ENCODE peak calls at places on chromosomes 5 and 9, in four cellular contexts. G is RWPE2, E is foreskin fibroblast, D is fibroblast of mammary gland. F is an unnamed sample.
A peak's percentile ranks its signal among the peaks of the same experiment; 100 is the strongest.

GRCh38 chr9:114235113-114235589 is 79.8 kb downstream of the COL27A1 start:
- DNase-seq in G (no peak), E (no peak), D (no peak), F (no peak)

GRCh38 chr5:89336111-89336510 is 453.1 kb upstream of the MEF2C start:
- DNase-seq in G (no peak), E (no peak), D (no peak), F (no peak)

GRCh38 chr5:36641416-36641815 is 35.0 kb downstream of the SLC1A3 start:
- DNase-seq in G (no peak), E (no peak), D (no peak), F (no peak)

GRCh38 chr5:395156-395920 is 47.6 kb upstream of the EXOC3 start:
- DNase-seq in G (peak; percentile 62), E (peak; percentile 97), D (peak; percentile 73), F (peak; percentile 94)

GRCh38 chr9:88998506-88998905 is 7.2 kb downstream of the S1PR3 start:
- DNase-seq in G (no peak), E (peak; percentile 54), D (peak; percentile 48), F (no peak)

GRCh38 chr9:14133394-14133793 is 180.5 kb downstream of the NFIB start:
- DNase-seq in G (no peak), E (no peak), D (no peak), F (no peak)

GRCh38 chr9:91340395-91340794 is 21.3 kb downstream of the AUH start:
- DNase-seq in G (no peak), E (no peak), D (no peak), F (no peak)

GRCh38 chr5:75632321-75632720 is 21.1 kb downstream of the ANKDD1B start:
- DNase-seq in G (no peak), E (no peak), D (no peak), F (no peak)

GRCh38 chr5:157563373-157564148 is 12.0 kb downstream of the ADAM19 start:
- DNase-seq in G (no peak), E (peak; percentile 56), D (peak; percentile 92), F (peak; percentile 86)

GRCh38 chr5:102903074-102903871 is 148.2 kb downstream of the PAM start:
- DNase-seq in G (no peak), E (no peak), D (peak; percentile 9), F (no peak)

GRCh38 chr5:144247131-144247530 is 76.5 kb downstream of the KCTD16 start:
- DNase-seq in G (no peak), E (no peak), D (no peak), F (peak; percentile 11)

GRCh38 chr5:73448451-73449136 is at the start of gene FOXD1:
- DNase-seq in G (peak; percentile 97), E (peak; percentile 98), D (peak; percentile 82), F (peak; percentile 93)
- TF ChIP-seq CTCF in G (peak; percentile 32), E (no peak), D (no peak), F (no peak)

GRCh38 chr9:96361668-96362067 is 21.8 kb downstream of the SLC35D2 start:
- DNase-seq in G (no peak), E (no peak), D (no peak), F (no peak)
- TF ChIP-seq CTCF in G (no peak), E (no peak), D (no peak), F (no peak)

GRCh38 chr9:133484671-133485437 is 6.0 kb upstream of the SLC2A6 start:
- DNase-seq in G (no peak), E (no peak), D (no peak), F (no peak)
- TF ChIP-seq CTCF in G (no peak), E (no peak), D (no peak), F (no peak)

DNA sequence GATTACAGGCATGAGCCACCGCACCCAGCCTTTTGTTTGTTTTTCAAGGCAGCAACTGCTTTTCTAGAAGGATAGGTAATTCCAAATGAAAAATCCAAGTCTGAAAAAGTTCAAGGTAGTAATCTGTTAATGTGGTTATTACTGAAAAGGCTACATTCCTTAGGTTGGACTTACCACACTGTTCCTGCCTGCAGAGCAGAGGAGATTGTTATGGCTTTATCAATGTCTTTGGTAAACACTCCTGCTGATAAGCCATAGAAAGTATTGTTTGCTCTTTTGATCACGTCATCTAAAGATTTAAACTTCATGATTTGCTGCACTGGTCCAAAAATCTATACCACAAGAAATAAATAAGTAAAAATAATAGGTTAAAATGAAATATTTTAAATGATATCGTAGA is 43.4 kb downstream of the ALDH1A1 start:
- DNase-seq in G (no peak), E (no peak), D (no peak), F (no peak)
- TF ChIP-seq CTCF in G (no peak), E (no peak), D (no peak), F (no peak)

DNA sequence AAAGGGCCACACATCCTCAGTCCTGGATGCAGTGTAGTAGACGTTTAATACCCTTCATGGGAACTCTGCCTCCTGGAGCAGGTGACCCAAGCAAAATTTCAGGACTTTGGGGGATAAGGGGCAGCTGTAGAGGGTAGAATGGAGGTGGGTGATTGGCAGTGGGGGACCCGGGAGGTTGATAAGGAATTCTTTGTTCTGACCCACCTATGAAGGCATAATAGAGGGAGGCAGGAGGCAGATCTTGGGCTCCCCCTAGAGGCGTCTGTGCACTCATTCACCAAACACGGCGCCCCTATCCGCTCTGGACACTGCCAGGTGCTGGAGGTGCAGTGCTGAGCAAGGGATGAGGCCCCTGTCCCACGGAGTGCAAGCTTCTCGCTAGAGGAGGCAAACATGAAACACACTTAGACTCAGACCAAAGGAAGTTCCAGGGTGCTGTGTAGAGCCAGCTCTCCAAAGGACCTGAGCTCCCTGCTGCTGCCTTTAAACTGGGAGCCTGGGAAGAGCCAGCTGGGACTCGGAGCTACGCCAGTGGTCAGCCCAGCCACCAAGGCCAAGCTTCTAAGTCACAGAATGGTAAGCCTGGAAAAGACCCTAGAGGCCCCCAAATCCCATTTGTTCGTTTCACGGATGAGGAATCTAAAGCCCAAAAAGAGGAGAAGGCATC is 7.7 kb downstream of the IL17B start:
- DNase-seq in G (peak; percentile 77), E (peak; percentile 76), D (peak; percentile 51), F (peak; percentile 32)
- TF ChIP-seq CTCF in G (peak; percentile 95), E (peak; percentile 74), D (peak; percentile 80), F (peak; percentile 89)

GRCh38 chr5:139439013-139439903 is at the start of gene DNAJC18:
- DNase-seq in G (peak; percentile 94), E (peak; percentile 96), D (peak; percentile 92), F (peak; percentile 81)
- TF ChIP-seq CTCF in G (no peak), E (no peak), D (no peak), F (no peak)

GRCh38 chr5:100706796-100707195 is 171.6 kb downstream of the FAM174A start:
- DNase-seq in G (no peak), E (peak; percentile 1), D (peak; percentile 35), F (no peak)
- TF ChIP-seq CTCF in G (peak; percentile 55), E (no peak), D (peak; percentile 32), F (peak; percentile 23)